ENCODE peak calls at places on chromosomes 16 and 17, in four cellular contexts. One of them, this sample, is unnamed.

GRCh38 chr17:65102788-65103187 is 34.4 kb upstream of the RGS9 start:
- DNase-seq in IMR-90: no peak
- DNase-seq in progenitor cell of endocrine pancreas: no peak
- DNase-seq in neural crest cell: no peak
- DNase-seq in this sample: no peak

GRCh38 chr17:64130559-64131001 is 636 bp upstream of the ERN1 start:
- DNase-seq in progenitor cell of endocrine pancreas: no peak
- DNase-seq in IMR-90: peak; percentile 80
- DNase-seq in neural crest cell: no peak
- DNase-seq in this sample: peak; percentile 17

GRCh38 chr17:4165301-4166010 is 22.5 kb downstream of the CYB5D2 start:
- DNase-seq in IMR-90: no peak
- DNase-seq in progenitor cell of endocrine pancreas: no peak
- DNase-seq in neural crest cell: no peak
- DNase-seq in this sample: no peak

GRCh38 chr16:84677849-84678248 is 22.0 kb upstream of the USP10 start:
- DNase-seq in IMR-90: no peak
- DNase-seq in progenitor cell of endocrine pancreas: no peak
- DNase-seq in neural crest cell: no peak
- DNase-seq in this sample: no peak

GRCh38 chr16:72125635-72126428 is 32.2 kb downstream of the DHX38 start:
- DNase-seq in neural crest cell: no peak
- DNase-seq in IMR-90: no peak
- DNase-seq in progenitor cell of endocrine pancreas: no peak
- DNase-seq in this sample: no peak

GRCh38 chr16:50679676-50680555 is 1.2 kb downstream of the SNX20 start:
- DNase-seq in IMR-90: no peak
- DNase-seq in neural crest cell: no peak
- DNase-seq in progenitor cell of endocrine pancreas: no peak
- DNase-seq in this sample: no peak

GRCh38 chr17:44738214-44738906 is 20.4 kb upstream of the ADAM11 start:
- DNase-seq in IMR-90: peak; percentile 49
- DNase-seq in neural crest cell: no peak
- DNase-seq in progenitor cell of endocrine pancreas: no peak
- DNase-seq in this sample: no peak

GRCh38 chr16:79484237-79484636 is 116.3 kb downstream of the MAF start:
- DNase-seq in IMR-90: no peak
- DNase-seq in progenitor cell of endocrine pancreas: no peak
- DNase-seq in neural crest cell: no peak
- DNase-seq in this sample: no peak

GRCh38 chr17:77163001-77163400 is 22.2 kb downstream of the SEC14L1 start:
- DNase-seq in progenitor cell of endocrine pancreas: no peak
- DNase-seq in IMR-90: peak; percentile 19
- DNase-seq in neural crest cell: no peak
- DNase-seq in this sample: no peak

GRCh38 chr16:46789499-46790414 is 41.2 kb downstream of the C16orf87 start:
- DNase-seq in neural crest cell: peak; percentile 66
- DNase-seq in IMR-90: peak; percentile 41
- DNase-seq in progenitor cell of endocrine pancreas: peak; percentile 58
- DNase-seq in this sample: peak; percentile 25

GRCh38 chr16:31108794-31109558 is 790 bp downstream of the BCKDK start:
- DNase-seq in IMR-90: no peak
- DNase-seq in neural crest cell: no peak
- DNase-seq in progenitor cell of endocrine pancreas: no peak
- DNase-seq in this sample: no peak

GRCh38 chr16:56871172-56871593 is 6.2 kb downstream of the SLC12A3 start:
- DNase-seq in progenitor cell of endocrine pancreas: no peak
- DNase-seq in IMR-90: peak; percentile 53
- DNase-seq in neural crest cell: no peak
- DNase-seq in this sample: peak; percentile 43

GRCh38 chr17:63035271-63035670 is 69.2 kb downstream of the TANC2 start:
- DNase-seq in IMR-90: peak; percentile 90
- DNase-seq in progenitor cell of endocrine pancreas: no peak
- DNase-seq in neural crest cell: no peak
- DNase-seq in this sample: peak; percentile 57

GRCh38 chr17:6525111-6525510 is 31.2 kb downstream of the PITPNM3 start:
- DNase-seq in progenitor cell of endocrine pancreas: no peak
- DNase-seq in IMR-90: no peak
- DNase-seq in neural crest cell: no peak
- DNase-seq in this sample: no peak

GRCh38 chr17:41439375-41439774 is 1.4 kb downstream of the KRT38 start:
- DNase-seq in progenitor cell of endocrine pancreas: no peak
- DNase-seq in neural crest cell: no peak
- DNase-seq in IMR-90: peak; percentile 44
- DNase-seq in this sample: peak; percentile 71

GRCh38 chr16:27286446-27286845 is 17.9 kb upstream of the NSMCE1 start:
- DNase-seq in progenitor cell of endocrine pancreas: no peak
- DNase-seq in neural crest cell: no peak
- DNase-seq in IMR-90: peak; percentile 97
- DNase-seq in this sample: peak; percentile 94

GRCh38 chr16:8323153-8323552 is 267.2 kb downstream of the TMEM114 start:
- DNase-seq in progenitor cell of endocrine pancreas: no peak
- DNase-seq in neural crest cell: no peak
- DNase-seq in IMR-90: no peak
- DNase-seq in this sample: no peak

GRCh38 chr16:77944631-77945030 is 77.7 kb upstream of the CLEC3A start:
- DNase-seq in IMR-90: no peak
- DNase-seq in neural crest cell: no peak
- DNase-seq in progenitor cell of endocrine pancreas: no peak
- DNase-seq in this sample: no peak

GRCh38 chr17:78970834-78971763 is 8.6 kb downstream of the LGALS3BP start:
- DNase-seq in neural crest cell: peak; percentile 91
- DNase-seq in progenitor cell of endocrine pancreas: peak; percentile 67
- DNase-seq in IMR-90: peak; percentile 72
- DNase-seq in this sample: peak; percentile 72

GRCh38 chr16:67910162-67910561 is 17.1 kb downstream of the PSKH1 start:
- DNase-seq in progenitor cell of endocrine pancreas: no peak
- DNase-seq in neural crest cell: no peak
- DNase-seq in IMR-90: peak; percentile 69
- DNase-seq in this sample: peak; percentile 39

GRCh38 chr16:68756250-68757051 is 19.4 kb downstream of the CDH1 start:
- DNase-seq in IMR-90: no peak
- DNase-seq in progenitor cell of endocrine pancreas: no peak
- DNase-seq in neural crest cell: no peak
- DNase-seq in this sample: peak; percentile 97

GRCh38 chr16:31177136-31177535 is 2.8 kb upstream of the FUS start:
- DNase-seq in progenitor cell of endocrine pancreas: no peak
- DNase-seq in IMR-90: peak; percentile 59
- DNase-seq in neural crest cell: no peak
- DNase-seq in this sample: peak; percentile 57

GRCh38 chr16:73016488-73016830 is 31.5 kb downstream of the ZFHX3 start:
- DNase-seq in neural crest cell: no peak
- DNase-seq in progenitor cell of endocrine pancreas: no peak
- DNase-seq in IMR-90: no peak
- DNase-seq in this sample: no peak

GRCh38 chr16:79767597-79768280 is 167.2 kb upstream of the MAF start:
- DNase-seq in IMR-90: no peak
- DNase-seq in neural crest cell: no peak
- DNase-seq in progenitor cell of endocrine pancreas: no peak
- DNase-seq in this sample: no peak

GRCh38 chr17:56597495-56597990 is 4.0 kb downstream of the NOG start:
- DNase-seq in neural crest cell: peak; percentile 26
- DNase-seq in progenitor cell of endocrine pancreas: peak; percentile 20
- DNase-seq in IMR-90: peak; percentile 26
- DNase-seq in this sample: no peak

GRCh38 chr17:250487-251300 is 69.2 kb upstream of the DOC2B start:
- DNase-seq in IMR-90: no peak
- DNase-seq in neural crest cell: no peak
- DNase-seq in progenitor cell of endocrine pancreas: no peak
- DNase-seq in this sample: no peak

GRCh38 chr17:65064452-65065019 is 8.0 kb upstream of the GNA13 start:
- DNase-seq in IMR-90: peak; percentile 88
- DNase-seq in neural crest cell: no peak
- DNase-seq in progenitor cell of endocrine pancreas: no peak
- DNase-seq in this sample: peak; percentile 80

GRCh38 chr16:22239131-22239805 is 33.2 kb downstream of the EEF2K start:
- DNase-seq in neural crest cell: no peak
- DNase-seq in IMR-90: no peak
- DNase-seq in progenitor cell of endocrine pancreas: no peak
- DNase-seq in this sample: no peak

GRCh38 chr16:71628810-71629209 is 2.8 kb downstream of the MARVELD3 start:
- DNase-seq in progenitor cell of endocrine pancreas: no peak
- DNase-seq in neural crest cell: no peak
- DNase-seq in IMR-90: no peak
- DNase-seq in this sample: no peak

GRCh38 chr17:48558057-48558456 is 13.1 kb upstream of the HOXB2 start:
- DNase-seq in progenitor cell of endocrine pancreas: no peak
- DNase-seq in neural crest cell: no peak
- DNase-seq in IMR-90: no peak
- DNase-seq in this sample: no peak
- TF ChIP-seq CTCF in progenitor cell of endocrine pancreas: no peak
- TF ChIP-seq CTCF in neural crest cell: no peak
- TF ChIP-seq CTCF in IMR-90: no peak
- TF ChIP-seq CTCF in this sample: no peak

GRCh38 chr16:3304370-3304769 is 860 bp downstream of the TIGD7 start:
- DNase-seq in neural crest cell: no peak
- DNase-seq in IMR-90: peak; percentile 14
- DNase-seq in progenitor cell of endocrine pancreas: no peak
- DNase-seq in this sample: no peak

GRCh38 chr16:3306078-3306477 is 781 bp downstream of the ZNF75A start:
- DNase-seq in neural crest cell: no peak
- DNase-seq in progenitor cell of endocrine pancreas: no peak
- DNase-seq in IMR-90: no peak
- DNase-seq in this sample: no peak

GRCh38 chr16:3305109-3306068 is at the start of the genes TIGD7 and ZNF75A:
- DNase-seq in neural crest cell: peak; percentile 69
- DNase-seq in IMR-90: peak; percentile 88
- DNase-seq in progenitor cell of endocrine pancreas: peak; percentile 61
- DNase-seq in this sample: peak; percentile 81
- TF ChIP-seq CTCF in neural crest cell: peak; percentile 17
- TF ChIP-seq CTCF in IMR-90: peak; percentile 4
- TF ChIP-seq CTCF in progenitor cell of endocrine pancreas: peak; percentile 6
- TF ChIP-seq CTCF in this sample: no peak

GRCh38 chr16:11173426-11173825 is 82.6 kb downstream of the SOCS1 start:
- DNase-seq in IMR-90: no peak
- DNase-seq in neural crest cell: no peak
- DNase-seq in progenitor cell of endocrine pancreas: no peak
- DNase-seq in this sample: no peak

GRCh38 chr16:11170696-11171447 is 85.1 kb downstream of the SOCS1 start:
- DNase-seq in progenitor cell of endocrine pancreas: no peak
- DNase-seq in neural crest cell: no peak
- DNase-seq in IMR-90: no peak
- DNase-seq in this sample: no peak

GRCh38 chr16:11170201-11170600 is 85.8 kb downstream of the SOCS1 start:
- DNase-seq in IMR-90: no peak
- DNase-seq in progenitor cell of endocrine pancreas: no peak
- DNase-seq in neural crest cell: no peak
- DNase-seq in this sample: no peak

GRCh38 chr16:11171448-11171709 is 84.6 kb downstream of the SOCS1 start:
- DNase-seq in neural crest cell: no peak
- DNase-seq in progenitor cell of endocrine pancreas: no peak
- DNase-seq in IMR-90: no peak
- DNase-seq in this sample: no peak

GRCh38 chr16:11171757-11172299 is 84.2 kb downstream of the SOCS1 start:
- DNase-seq in IMR-90: no peak
- DNase-seq in neural crest cell: no peak
- DNase-seq in progenitor cell of endocrine pancreas: no peak
- DNase-seq in this sample: no peak
- TF ChIP-seq CTCF in IMR-90: no peak
- TF ChIP-seq CTCF in neural crest cell: no peak
- TF ChIP-seq CTCF in progenitor cell of endocrine pancreas: no peak
- TF ChIP-seq CTCF in this sample: no peak

GRCh38 chr16:535446-536405 is 8.2 kb downstream of the CAPN15 start:
- DNase-seq in neural crest cell: no peak
- DNase-seq in progenitor cell of endocrine pancreas: no peak
- DNase-seq in IMR-90: peak; percentile 52
- DNase-seq in this sample: peak; percentile 75
- TF ChIP-seq CTCF in neural crest cell: no peak
- TF ChIP-seq CTCF in progenitor cell of endocrine pancreas: no peak
- TF ChIP-seq CTCF in IMR-90: no peak
- TF ChIP-seq CTCF in this sample: no peak

DNA sequence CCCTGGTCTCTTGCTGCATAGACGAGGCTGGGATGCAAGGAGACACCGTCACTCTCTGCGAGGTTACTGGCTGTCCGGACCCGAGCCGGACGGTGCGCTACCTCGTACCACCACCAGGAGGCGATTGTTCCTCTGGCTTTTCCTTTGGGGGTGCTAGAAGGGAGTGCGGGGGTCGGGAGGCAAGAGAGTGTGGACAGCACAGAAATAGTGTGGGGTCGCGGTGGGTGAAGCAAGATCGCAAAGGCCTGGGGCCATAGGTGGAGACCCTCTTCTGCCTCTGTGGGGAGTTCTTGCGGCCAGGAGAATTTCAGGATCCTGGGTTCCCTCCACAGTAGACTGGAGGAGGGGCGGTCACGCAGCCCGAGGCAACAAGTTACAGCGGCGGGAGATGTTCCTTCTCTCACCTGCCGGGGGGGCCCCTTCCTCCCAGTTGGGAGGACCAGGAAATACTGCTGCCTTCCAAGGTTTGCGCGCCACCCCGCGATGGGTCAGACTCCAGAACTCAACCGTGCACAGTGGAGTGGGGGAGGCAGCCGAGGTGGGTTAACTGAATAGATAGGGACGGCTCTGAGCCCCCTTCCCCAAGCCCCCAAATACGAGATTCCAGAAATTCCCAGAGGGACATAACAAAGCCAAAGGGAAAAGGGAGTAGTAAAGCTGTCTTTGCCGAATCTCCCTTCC is 6.9 kb downstream of the PHOSPHO1 start:
- DNase-seq in neural crest cell: peak; percentile 82
- DNase-seq in progenitor cell of endocrine pancreas: peak; percentile 69
- DNase-seq in IMR-90: peak; percentile 10
- DNase-seq in this sample: peak; percentile 38
- TF ChIP-seq CTCF in neural crest cell: peak; percentile 78
- TF ChIP-seq CTCF in progenitor cell of endocrine pancreas: peak; percentile 77
- TF ChIP-seq CTCF in IMR-90: peak; percentile 72
- TF ChIP-seq CTCF in this sample: peak; percentile 88

GRCh38 chr17:72501404-72502110 is 380.7 kb downstream of the SOX9 start:
- DNase-seq in IMR-90: no peak
- DNase-seq in progenitor cell of endocrine pancreas: no peak
- DNase-seq in neural crest cell: no peak
- DNase-seq in this sample: no peak
- TF ChIP-seq CTCF in IMR-90: no peak
- TF ChIP-seq CTCF in progenitor cell of endocrine pancreas: no peak
- TF ChIP-seq CTCF in neural crest cell: no peak
- TF ChIP-seq CTCF in this sample: no peak

GRCh38 chr17:81512984-81513668 is 527 bp upstream of the ACTG1 start:
- DNase-seq in progenitor cell of endocrine pancreas: peak; percentile 54
- DNase-seq in neural crest cell: peak; percentile 55
- DNase-seq in IMR-90: peak; percentile 43
- DNase-seq in this sample: peak; percentile 74
- TF ChIP-seq CTCF in progenitor cell of endocrine pancreas: no peak
- TF ChIP-seq CTCF in neural crest cell: no peak
- TF ChIP-seq CTCF in IMR-90: no peak
- TF ChIP-seq CTCF in this sample: no peak

GRCh38 chr16:88560722-88561484 is 9.3 kb upstream of the ZC3H18 start:
- DNase-seq in neural crest cell: no peak
- DNase-seq in IMR-90: peak; percentile 30
- DNase-seq in progenitor cell of endocrine pancreas: peak; percentile 48
- DNase-seq in this sample: peak; percentile 37

GRCh38 chr16:88556294-88556988 is 13.8 kb upstream of the ZC3H18 start:
- DNase-seq in IMR-90: no peak
- DNase-seq in progenitor cell of endocrine pancreas: no peak
- DNase-seq in neural crest cell: no peak
- DNase-seq in this sample: no peak

GRCh38 chr16:88566158-88566557 is 4.0 kb upstream of the ZC3H18 start:
- DNase-seq in neural crest cell: no peak
- DNase-seq in IMR-90: peak; percentile 75
- DNase-seq in progenitor cell of endocrine pancreas: no peak
- DNase-seq in this sample: peak; percentile 12

GRCh38 chr16:88558457-88559442 is 11.5 kb upstream of the ZC3H18 start:
- DNase-seq in progenitor cell of endocrine pancreas: no peak
- DNase-seq in IMR-90: peak; percentile 43
- DNase-seq in neural crest cell: no peak
- DNase-seq in this sample: peak; percentile 47

GRCh38 chr16:88561485-88562369 is 8.5 kb upstream of the ZC3H18 start:
- DNase-seq in progenitor cell of endocrine pancreas: no peak
- DNase-seq in IMR-90: peak; percentile 43
- DNase-seq in neural crest cell: peak; percentile 43
- DNase-seq in this sample: peak; percentile 46
- TF ChIP-seq CTCF in progenitor cell of endocrine pancreas: peak; percentile 64
- TF ChIP-seq CTCF in IMR-90: peak; percentile 81
- TF ChIP-seq CTCF in neural crest cell: peak; percentile 68
- TF ChIP-seq CTCF in this sample: peak; percentile 70